ENCODE peak calls at places on chromosomes 6 and 20, in eight cellular contexts. O is ELR, P is spleen, Q is SK-N-SH, F is anterior cingulate cortex, U is GM12865, J is neural crest cell, X is G401. A is an unnamed sample.

GRCh38 chr20:59018817-59019216 is 412 bp upstream of the TUBB1 start:
- DNase-seq in O (no peak), P (peak), Q (no peak), F (no peak), U (no peak), J (no peak), X (no peak), A (no peak)

GRCh38 chr20:34049389-34049788 is 55.7 kb downstream of the RALY start:
- DNase-seq in O (no peak), P (no peak), Q (no peak), F (no peak), U (no peak), J (no peak), X (no peak), A (no peak)

GRCh38 chr20:32021091-32021490 is 10.9 kb downstream of the CCM2L start:
- DNase-seq in O (peak), P (no peak), Q (no peak), F (no peak), U (no peak), J (no peak), X (no peak), A (no peak)

GRCh38 chr20:49575551-49576060 is 7.7 kb upstream of the PTGIS start:
- DNase-seq in O (no peak), P (peak), Q (no peak), F (no peak), U (no peak), J (no peak), X (peak), A (no peak)

GRCh38 chr20:10171864-10172751 is 46.5 kb upstream of the SNAP25 start:
- DNase-seq in O (peak), P (peak), Q (peak), F (peak), U (no peak), J (peak), X (peak), A (peak)

GRCh38 chr6:39880521-39881048 is 53.7 kb downstream of the MOCS1 start:
- DNase-seq in O (no peak), P (no peak), Q (no peak), F (no peak), U (no peak), J (no peak), X (no peak), A (no peak)

GRCh38 chr6:116954335-116954734 is 77.3 kb downstream of the RFX6 start:
- DNase-seq in O (no peak), P (no peak), Q (no peak), F (no peak), U (no peak), J (no peak), X (no peak), A (no peak)

GRCh38 chr6:47303383-47303782 is 6.3 kb downstream of the TNFRSF21 start:
- DNase-seq in O (no peak), P (no peak), Q (no peak), F (no peak), U (peak), J (no peak), X (no peak), A (no peak)

GRCh38 chr20:38199506-38200390 is 34.7 kb upstream of the TGM2 start:
- DNase-seq in O (no peak), P (no peak), Q (no peak), F (no peak), U (no peak), J (no peak), X (no peak), A (no peak)

GRCh38 chr6:33213166-33213988 is 5.1 kb downstream of the RING1 start:
- DNase-seq in O (peak), P (peak), Q (peak), F (no peak), U (no peak), J (peak), X (peak), A (no peak)

GRCh38 chr6:42368156-42368555 is 83.6 kb downstream of the TRERF1 start:
- DNase-seq in O (no peak), P (no peak), Q (no peak), F (no peak), U (peak), J (no peak), X (no peak), A (no peak)

GRCh38 chr6:129683606-129684322 is 26.2 kb downstream of the ARHGAP18 start:
- DNase-seq in O (peak), P (peak), Q (peak), F (peak), U (peak), J (no peak), X (peak), A (peak)

GRCh38 chr20:37886851-37887297 is 16.1 kb upstream of the VSTM2L start:
- DNase-seq in O (no peak), P (peak), Q (peak), F (no peak), U (peak), J (no peak), X (no peak), A (no peak)

GRCh38 chr6:4351857-4352669 is 216.7 kb upstream of the ECI2 start:
- DNase-seq in O (peak), P (no peak), Q (peak), F (peak), U (no peak), J (no peak), X (peak), A (no peak)

GRCh38 chr6:169627736-169628423 is 73.9 kb downstream of the WDR27 start:
- DNase-seq in O (no peak), P (no peak), Q (no peak), F (no peak), U (no peak), J (no peak), X (no peak), A (no peak)

GRCh38 chr20:40646321-40647212 is 42.5 kb downstream of the MAFB start:
- DNase-seq in O (no peak), P (no peak), Q (no peak), F (no peak), U (no peak), J (no peak), X (no peak), A (peak)

GRCh38 chr6:56595490-56596122 is 47.1 kb downstream of the DST start:
- DNase-seq in O (peak), P (no peak), Q (peak), F (peak), U (peak), J (peak), X (peak), A (peak)

GRCh38 chr20:4544765-4545164 is 176.9 kb upstream of the PRND start:
- DNase-seq in O (peak), P (no peak), Q (no peak), F (no peak), U (no peak), J (no peak), X (no peak), A (no peak)

GRCh38 chr6:14085176-14085787 is 32.3 kb upstream of the CD83 start:
- DNase-seq in O (no peak), P (no peak), Q (no peak), F (no peak), U (no peak), J (no peak), X (no peak), A (no peak)

GRCh38 chr6:106751501-106752252 is 122.3 kb downstream of the QRSL1 start:
- DNase-seq in O (peak), P (no peak), Q (no peak), F (no peak), U (no peak), J (no peak), X (no peak), A (no peak)

GRCh38 chr6:150076196-150076893 is 7.4 kb upstream of the ULBP3 start:
- DNase-seq in O (peak), P (no peak), Q (no peak), F (no peak), U (no peak), J (no peak), X (no peak), A (no peak)

GRCh38 chr20:37627060-37627766 is 66.6 kb upstream of the CTNNBL1 start:
- DNase-seq in O (peak), P (no peak), Q (no peak), F (no peak), U (peak), J (peak), X (no peak), A (peak)

GRCh38 chr20:6039766-6040165 is 14.1 kb downstream of the LRRN4 start:
- DNase-seq in O (no peak), P (no peak), Q (no peak), F (no peak), U (no peak), J (no peak), X (no peak), A (no peak)

GRCh38 chr20:46021361-46022359 is 7.4 kb upstream of the SLC12A5 start:
- DNase-seq in O (peak), P (peak), Q (peak), F (peak), U (peak), J (peak), X (peak), A (peak)

GRCh38 chr20:60105404-60105803 is 147.2 kb downstream of the CDH26 start:
- DNase-seq in O (no peak), P (no peak), Q (no peak), F (no peak), U (no peak), J (no peak), X (no peak), A (no peak)

GRCh38 chr6:143005816-143006215 is 54.9 kb upstream of the AIG1 start:
- DNase-seq in O (no peak), P (no peak), Q (no peak), F (no peak), U (no peak), J (no peak), X (no peak), A (no peak)

GRCh38 chr20:24732076-24732475 is 217.0 kb upstream of the CST7 start:
- DNase-seq in O (no peak), P (no peak), Q (no peak), F (no peak), U (no peak), J (no peak), X (no peak), A (no peak)

GRCh38 chr6:153162172-153162571 is 31.1 kb upstream of the RGS17 start:
- DNase-seq in O (no peak), P (no peak), Q (no peak), F (no peak), U (no peak), J (no peak), X (no peak), A (no peak)

GRCh38 chr20:17579369-17580039 is 9.6 kb downstream of the DSTN start:
- DNase-seq in O (peak), P (no peak), Q (no peak), F (no peak), U (no peak), J (no peak), X (no peak), A (no peak)

GRCh38 chr6:62362097-62362496 is 76.1 kb upstream of the KHDRBS2 start:
- DNase-seq in O (no peak), P (no peak), Q (no peak), F (no peak), U (no peak), J (no peak), X (no peak), A (no peak)

GRCh38 chr6:42978487-42978792 is 541 bp downstream of the PEX6 start:
- DNase-seq in O (peak), P (peak), Q (no peak), F (peak), U (peak), J (peak), X (peak), A (no peak)